ENCODE peak calls at places on chromosomes 1 and 21, in five cellular contexts. P is GM23338, W is uterus, G is OCI-LY7, S is tibial nerve. Z is an unnamed sample.

GRCh38 chr1:189597083-189597482 is 880.6 kb downstream of the BRINP3 start:
- DNase-seq in P (no peak), W (no peak), G (no peak), S (no peak), Z (no peak)

GRCh38 chr1:74579425-74579824 is 67.0 kb upstream of the LRRC53 start:
- DNase-seq in P (no peak), W (no peak), G (no peak), S (no peak), Z (peak; percentile 86)

GRCh38 chr1:203539831-203540546 is 46.0 kb downstream of the OPTC start:
- DNase-seq in P (peak; percentile 54), W (no peak), G (no peak), S (no peak), Z (no peak)

GRCh38 chr1:3065396-3065795 is 3.6 kb upstream of the PRDM16 start:
- DNase-seq in P (no peak), W (no peak), G (no peak), S (no peak), Z (no peak)

GRCh38 chr1:5200006-5200405 is 545.6 kb downstream of the AJAP1 start:
- DNase-seq in P (no peak), W (no peak), G (no peak), S (no peak), Z (no peak)

GRCh38 chr1:169941982-169942830 is 48.5 kb upstream of the SCYL3 start:
- DNase-seq in P (no peak), W (no peak), G (no peak), S (no peak), Z (no peak)

GRCh38 chr1:154352581-154353459 is 27.5 kb downstream of the ATP8B2 start:
- DNase-seq in P (peak; percentile 76), W (peak; percentile 42), G (no peak), S (no peak), Z (peak; percentile 43)

GRCh38 chr1:159580340-159580739 is 7.3 kb upstream of the APCS start:
- DNase-seq in P (no peak), W (no peak), G (no peak), S (no peak), Z (peak; percentile 2)

GRCh38 chr21:24594082-24594481 is 1013.2 kb downstream of the MRPL39 start:
- DNase-seq in P (peak; percentile 13), W (no peak), G (no peak), S (no peak), Z (peak; percentile 5)

GRCh38 chr1:47348246-47348645 is 14.7 kb downstream of the CMPK1 start:
- DNase-seq in P (no peak), W (no peak), G (no peak), S (no peak), Z (no peak)

GRCh38 chr1:33018112-33018511 is 18.6 kb downstream of the AK2 start:
- DNase-seq in P (no peak), W (no peak), G (no peak), S (no peak), Z (no peak)

GRCh38 chr1:93446837-93447451 is 974 bp upstream of the FNBP1L start:
- DNase-seq in P (peak; percentile 22), W (peak; percentile 31), G (no peak), S (no peak), Z (no peak)

GRCh38 chr1:64476251-64476952 is 6.5 kb downstream of the CACHD1 start:
- DNase-seq in P (no peak), W (peak; percentile 48), G (no peak), S (no peak), Z (no peak)

GRCh38 chr1:220294754-220295419 is 22.6 kb upstream of the RAB3GAP2 start:
- DNase-seq in P (no peak), W (no peak), G (no peak), S (no peak), Z (no peak)

GRCh38 chr1:199404976-199405375 is 622.5 kb upstream of the NR5A2 start:
- DNase-seq in P (no peak), W (no peak), G (no peak), S (no peak), Z (no peak)

GRCh38 chr1:26387447-26387846 is 14.9 kb upstream of the ZNF683 start:
- DNase-seq in P (no peak), W (no peak), G (no peak), S (no peak), Z (no peak)

GRCh38 chr1:6646499-6647148 is 22.0 kb downstream of the THAP3 start:
- DNase-seq in P (peak; percentile 84), W (peak; percentile 39), G (peak; percentile 65), S (no peak), Z (peak; percentile 53)

GRCh38 chr1:7770939-7771672 is at the start of gene VAMP3:
- DNase-seq in P (peak; percentile 93), W (peak; percentile 83), G (peak; percentile 80), S (peak; percentile 82), Z (peak; percentile 89)

GRCh38 chr1:234533034-234533571 is 54.1 kb upstream of the TARBP1 start:
- DNase-seq in P (no peak), W (peak; percentile 82), G (no peak), S (peak; percentile 51), Z (no peak)

GRCh38 chr1:28027660-28028059 is 60.8 kb downstream of the EYA3 start:
- DNase-seq in P (no peak), W (no peak), G (no peak), S (no peak), Z (peak; percentile 22)

GRCh38 chr1:55041613-55042012 is 2.3 kb downstream of the PCSK9 start:
- DNase-seq in P (no peak), W (no peak), G (no peak), S (no peak), Z (no peak)

GRCh38 chr1:246219508-246220030 is 287.5 kb downstream of the SMYD3 start:
- DNase-seq in P (peak; percentile 28), W (no peak), G (no peak), S (no peak), Z (peak; percentile 64)

GRCh38 chr1:168297019-168297418 is 16.3 kb downstream of the TBX19 start:
- DNase-seq in P (no peak), W (no peak), G (no peak), S (no peak), Z (no peak)

GRCh38 chr1:110211503-110212164 is 1.5 kb downstream of the KCNC4 start:
- DNase-seq in P (peak; percentile 45), W (no peak), G (no peak), S (no peak), Z (no peak)

GRCh38 chr1:199157494-199157893 is 518.7 kb downstream of the PTPRC start:
- DNase-seq in P (no peak), W (no peak), G (no peak), S (no peak), Z (no peak)

GRCh38 chr1:3685229-3685628 is 32.9 kb downstream of the TP73 start:
- DNase-seq in P (no peak), W (no peak), G (no peak), S (no peak), Z (no peak)

GRCh38 chr1:9417695-9418094 is 121.6 kb upstream of the SLC25A33 start:
- DNase-seq in P (no peak), W (no peak), G (peak; percentile 58), S (no peak), Z (peak; percentile 60)

GRCh38 chr1:36918604-36919003 is 115.7 kb downstream of the GRIK3 start:
- DNase-seq in P (no peak), W (no peak), G (no peak), S (no peak), Z (no peak)

GRCh38 chr1:85652327-85652726 is 55.9 kb downstream of the ZNHIT6 start:
- DNase-seq in P (no peak), W (no peak), G (no peak), S (no peak), Z (no peak)

GRCh38 chr21:29382029-29382654 is 83.4 kb downstream of the BACH1 start:
- DNase-seq in P (no peak), W (no peak), G (no peak), S (no peak), Z (no peak)

GRCh38 chr1:45018599-45019230 is 6.7 kb downstream of the UROD start:
- DNase-seq in P (peak; percentile 85), W (peak; percentile 28), G (peak; percentile 72), S (no peak), Z (peak; percentile 76)

GRCh38 chr1:234373938-234374240 is 633 bp downstream of the COA6 start:
- DNase-seq in P (no peak), W (no peak), G (no peak), S (no peak), Z (no peak)

DNA sequence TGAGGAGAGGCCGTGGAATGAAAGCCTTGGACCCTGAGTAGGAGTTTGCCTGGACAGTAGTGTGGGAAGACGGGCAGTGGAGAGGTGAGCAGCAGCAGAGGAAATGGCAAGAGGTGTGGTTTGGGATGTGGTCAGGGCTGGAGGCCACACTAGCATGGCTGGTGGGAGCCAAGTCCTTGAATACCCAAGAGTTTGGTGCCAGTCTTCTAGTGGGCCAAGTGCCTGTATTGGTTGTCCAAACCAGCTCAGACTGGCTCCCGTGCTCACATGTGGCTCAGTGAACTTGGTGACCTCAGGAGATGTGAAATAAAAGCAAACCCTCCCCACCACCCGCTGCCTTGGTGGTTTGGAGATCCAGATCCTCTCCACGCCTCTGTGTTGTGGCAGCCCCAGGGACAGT is 2.4 kb downstream of the GUCA2A start:
- DNase-seq in P (no peak), W (no peak), G (no peak), S (no peak), Z (no peak)
- TF ChIP-seq CTCF in P (no peak), W (no peak), G (no peak), S (no peak), Z (no peak)

GRCh38 chr21:38503588-38503987 is 5.3 kb upstream of the ERG start:
- DNase-seq in P (no peak), W (peak; percentile 49), G (no peak), S (no peak), Z (no peak)
- H3K4me3 ChIP-seq in P (no peak overlapping the region), W (no peak overlapping the region), G (no peak overlapping the region), S (no peak overlapping the region), Z (no peak overlapping the region)

DNA sequence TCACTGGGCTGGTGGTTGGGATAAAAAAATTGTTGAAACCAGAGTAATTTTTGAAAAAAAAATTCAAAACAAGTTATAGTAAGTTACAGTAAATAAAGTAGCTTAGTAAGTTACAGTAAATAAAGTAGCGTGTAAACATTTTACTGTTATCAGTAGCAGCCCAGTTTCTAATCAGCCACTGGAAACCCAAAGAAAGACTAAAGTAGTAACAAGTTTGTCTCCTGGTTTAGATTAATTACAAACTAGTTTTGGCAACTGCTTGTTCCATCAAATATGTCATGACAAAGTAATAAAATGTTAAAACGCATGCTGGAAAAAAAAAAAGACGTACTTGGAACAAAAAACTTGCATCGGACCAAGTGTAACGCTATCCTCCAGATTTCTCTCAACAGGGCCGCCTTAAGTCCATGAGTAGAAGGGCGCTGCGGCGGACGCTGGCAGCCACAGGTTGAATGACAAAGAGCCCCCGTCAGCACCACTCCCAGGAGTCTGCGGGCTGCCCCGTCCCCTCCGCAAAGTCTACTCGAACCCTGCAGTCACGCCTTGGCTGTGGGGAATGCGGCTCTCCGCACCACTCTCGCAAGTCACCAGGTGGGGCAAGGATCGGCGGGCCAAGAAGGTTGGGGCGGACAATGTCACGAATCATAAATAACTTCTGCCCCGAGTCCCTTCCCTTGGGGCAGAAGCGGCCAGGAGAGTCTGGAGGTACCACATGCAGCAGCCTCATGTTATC is 885 bp downstream of the SLC16A1 start:
- DNase-seq in P (peak; percentile 90), W (peak; percentile 47), G (peak; percentile 79), S (no peak), Z (peak; percentile 81)
- TF ChIP-seq CTCF in P (peak; percentile 2), W (no peak), G (no peak), S (no peak), Z (peak; percentile 1)

DNA sequence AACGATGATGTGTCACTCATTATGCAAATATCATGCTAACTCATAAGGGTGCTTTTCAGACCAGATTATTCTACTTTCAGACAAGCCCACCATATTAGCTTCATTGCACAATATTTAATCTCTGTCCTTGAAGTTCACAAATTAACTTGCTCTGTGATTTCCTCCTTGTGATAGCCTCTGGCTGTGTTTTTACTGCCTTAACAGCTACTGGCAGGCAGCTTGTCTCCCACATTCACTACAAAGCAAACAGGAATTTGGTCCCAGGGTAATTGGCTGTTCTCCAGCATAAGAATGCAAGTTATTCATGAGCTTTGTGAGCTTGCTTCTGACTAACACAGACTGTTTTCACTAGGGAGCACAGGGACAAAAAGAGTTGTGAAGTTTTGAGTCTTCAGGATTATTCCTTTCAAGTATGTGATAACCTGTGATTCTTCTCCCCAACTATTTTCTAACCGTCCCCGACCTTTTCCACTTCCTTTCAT is 87.9 kb upstream of the HMCN1 start:
- DNase-seq in P (peak; percentile 94), W (peak; percentile 54), G (no peak), S (no peak), Z (no peak)
- H3K4me3 ChIP-seq in P (peak overlapping the region; percentile 14), W (no peak overlapping the region), G (no peak overlapping the region), S (no peak overlapping the region), Z (no peak overlapping the region)